ENCODE peak calls at places on chromosomes 2 and 18, in ten cellular contexts. T is thoracic aorta, F is ascending aorta, S is heart right ventricle, Z is fibroblast of villous mesenchyme, W is astrocyte of the cerebellum, I is psoas muscle, G is testis, D is body of pancreas, O is BJ. J is an unnamed sample.

GRCh38 chr2:180905002-180905401 is 75.4 kb upstream of the UBE2E3 start:
- DNase-seq in T (no peak), F (no peak), S (no peak), Z (no peak), W (no peak), I (no peak), G (no peak), D (no peak), O (no peak), J (no peak)

GRCh38 chr2:148926291-148926961 is 51.4 kb downstream of the KIF5C start:
- DNase-seq in T (no peak), F (no peak), S (peak; percentile 27), Z (peak; percentile 28), W (no peak), I (no peak), G (peak; percentile 95), D (peak; percentile 58), O (no peak), J (peak; percentile 27)

GRCh38 chr2:156042895-156043294 is 289.6 kb downstream of the NR4A2 start:
- DNase-seq in T (no peak), F (no peak), S (no peak), Z (no peak), W (no peak), I (no peak), G (no peak), D (no peak), O (no peak), J (no peak)

GRCh38 chr18:76687271-76688006 is 134.9 kb upstream of the ZNF236 start:
- DNase-seq in T (no peak), F (no peak), S (no peak), Z (peak; percentile 61), W (peak; percentile 27), I (no peak), G (no peak), D (no peak), O (no peak), J (peak; percentile 36)

GRCh38 chr18:9831723-9832199 is 54.0 kb upstream of the TXNDC2 start:
- DNase-seq in T (no peak), F (no peak), S (no peak), Z (no peak), W (no peak), I (no peak), G (no peak), D (no peak), O (no peak), J (no peak)

GRCh38 chr2:118251427-118251826 is 163.2 kb downstream of the INSIG2 start:
- DNase-seq in T (no peak), F (no peak), S (no peak), Z (no peak), W (no peak), I (no peak), G (no peak), D (no peak), O (peak; percentile 70), J (no peak)

GRCh38 chr2:134138115-134138514 is 115.8 kb upstream of the MGAT5 start:
- DNase-seq in T (no peak), F (peak; percentile 44), S (no peak), Z (no peak), W (no peak), I (no peak), G (no peak), D (no peak), O (no peak), J (no peak)

GRCh38 chr2:168452781-168453180 is 3.3 kb upstream of the CERS6 start:
- DNase-seq in T (no peak), F (no peak), S (no peak), Z (no peak), W (no peak), I (no peak), G (no peak), D (no peak), O (no peak), J (no peak)

GRCh38 chr2:31127931-31128330 is 10.3 kb downstream of the GALNT14 start:
- DNase-seq in T (no peak), F (no peak), S (no peak), Z (no peak), W (no peak), I (no peak), G (no peak), D (no peak), O (no peak), J (no peak)

GRCh38 chr2:208254118-208254870 is 577 bp downstream of the IDH1 start:
- DNase-seq in T (peak; percentile 14), F (peak; percentile 89), S (peak; percentile 88), Z (peak; percentile 88), W (no peak), I (peak; percentile 85), G (peak; percentile 86), D (peak; percentile 82), O (peak; percentile 13), J (peak; percentile 81)

GRCh38 chr2:208253518-208254117 is 1.3 kb downstream of the IDH1 start:
- DNase-seq in T (no peak), F (no peak), S (no peak), Z (peak; percentile 32), W (no peak), I (no peak), G (no peak), D (no peak), O (no peak), J (peak; percentile 44)

GRCh38 chr2:208254871-208255556 is at the start of gene IDH1:
- DNase-seq in T (peak; percentile 93), F (peak; percentile 98), S (peak; percentile 98), Z (peak; percentile 93), W (peak; percentile 81), I (peak; percentile 97), G (peak; percentile 98), D (peak; percentile 99), O (peak; percentile 48), J (peak; percentile 94)

GRCh38 chr2:208251098-208251497 is 3.8 kb downstream of the IDH1 start:
- DNase-seq in T (no peak), F (no peak), S (no peak), Z (no peak), W (no peak), I (no peak), G (no peak), D (no peak), O (no peak), J (no peak)

DNA sequence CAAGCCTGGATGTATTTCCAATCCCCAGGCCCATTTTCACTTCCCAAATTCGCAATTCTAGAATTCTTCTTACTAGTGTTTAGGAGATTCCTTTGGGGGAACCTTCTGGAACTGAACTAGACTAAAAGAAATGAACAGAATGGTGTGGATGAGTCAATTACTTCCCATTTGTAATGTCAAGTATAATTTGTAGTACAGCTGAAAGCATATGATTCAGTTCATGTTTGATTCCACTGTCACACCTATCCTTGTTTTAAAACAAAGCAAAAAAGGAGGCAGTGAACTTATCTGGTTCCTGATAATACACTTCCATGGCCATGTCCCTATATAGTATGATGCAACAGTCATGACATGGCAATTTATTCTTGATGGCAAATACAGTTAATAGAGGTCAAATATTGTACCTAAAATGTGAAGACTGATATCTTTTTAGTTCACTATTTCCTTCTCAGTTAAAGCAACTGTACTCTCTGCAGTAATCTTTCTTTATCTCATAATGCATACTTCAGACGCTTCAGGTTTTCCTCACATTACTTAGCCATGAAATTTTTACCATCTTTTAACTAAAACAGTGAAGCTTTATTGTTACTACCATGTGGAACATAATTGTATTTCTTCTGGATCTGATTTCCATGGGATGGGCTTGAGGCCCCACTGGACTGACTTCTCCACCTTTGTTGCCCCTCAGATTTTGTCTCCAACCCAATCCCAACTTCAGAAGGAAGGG is 1.9 kb downstream of the IDH1 start:
- DNase-seq in T (no peak), F (no peak), S (no peak), Z (peak; percentile 31), W (no peak), I (no peak), G (no peak), D (no peak), O (no peak), J (no peak)
- H3K4me3 ChIP-seq in T (peak overlapping the region; percentile 81), F (peak overlapping the region; percentile 73), S (peak overlapping the region; percentile 93), Z (peak overlapping the region; percentile 72), W (peak overlapping the region; percentile 68), I (peak overlapping the region; percentile 81), G (no peak overlapping the region), D (no peak overlapping the region), O (no peak overlapping the region), J (no peak overlapping the region)

GRCh38 chr2:55111230-55111569 is 60.9 kb upstream of the RTN4 start:
- DNase-seq in T (no peak), F (no peak), S (no peak), Z (no peak), W (no peak), I (no peak), G (no peak), D (no peak), O (no peak), J (no peak)
- H3K4me3 ChIP-seq in T (no peak overlapping the region), F (no peak overlapping the region), S (no peak overlapping the region), Z (no peak overlapping the region), W (no peak overlapping the region), I (no peak overlapping the region), G (no peak overlapping the region), D (no peak overlapping the region), O (no peak overlapping the region), J (no peak overlapping the region)

GRCh38 chr2:86789687-86790133 is 1.0 kb downstream of the CD8A start:
- DNase-seq in T (no peak), F (no peak), S (no peak), Z (no peak), W (no peak), I (no peak), G (no peak), D (no peak), O (no peak), J (no peak)
- H3K4me3 ChIP-seq in T (peak overlapping the region; percentile 55), F (peak overlapping the region; percentile 32), S (peak overlapping the region; percentile 50), Z (no peak overlapping the region), W (no peak overlapping the region), I (peak overlapping the region; percentile 40), G (peak overlapping the region; percentile 38), D (no peak overlapping the region), O (no peak overlapping the region), J (no peak overlapping the region)

DNA sequence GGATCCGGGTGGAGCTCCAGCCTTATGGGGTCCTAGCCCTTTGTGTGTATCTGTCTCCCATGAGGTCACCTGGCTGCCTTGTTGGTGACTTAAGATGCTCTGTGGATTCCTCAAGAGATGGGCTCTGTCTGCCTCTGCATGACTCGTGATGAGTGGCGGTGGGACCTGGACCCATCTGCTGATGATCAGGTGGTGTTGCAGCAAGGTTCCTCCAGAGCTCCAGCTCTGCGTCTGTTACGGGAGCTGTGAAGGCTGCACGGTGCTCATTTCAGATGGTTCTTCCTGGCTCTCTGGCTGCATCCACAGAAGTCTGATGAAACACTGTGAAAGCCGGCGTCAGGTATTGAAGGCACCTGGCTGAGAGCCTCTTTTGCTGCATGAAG is 2.4 kb downstream of the AGAP1 start:
- DNase-seq in T (no peak), F (no peak), S (no peak), Z (no peak), W (no peak), I (no peak), G (no peak), D (no peak), O (no peak), J (peak; percentile 43)
- H3K4me3 ChIP-seq in T (no peak overlapping the region), F (no peak overlapping the region), S (no peak overlapping the region), Z (no peak overlapping the region), W (no peak overlapping the region), I (peak overlapping the region; percentile 68), G (no peak overlapping the region), D (no peak overlapping the region), O (no peak overlapping the region), J (no peak overlapping the region)

DNA sequence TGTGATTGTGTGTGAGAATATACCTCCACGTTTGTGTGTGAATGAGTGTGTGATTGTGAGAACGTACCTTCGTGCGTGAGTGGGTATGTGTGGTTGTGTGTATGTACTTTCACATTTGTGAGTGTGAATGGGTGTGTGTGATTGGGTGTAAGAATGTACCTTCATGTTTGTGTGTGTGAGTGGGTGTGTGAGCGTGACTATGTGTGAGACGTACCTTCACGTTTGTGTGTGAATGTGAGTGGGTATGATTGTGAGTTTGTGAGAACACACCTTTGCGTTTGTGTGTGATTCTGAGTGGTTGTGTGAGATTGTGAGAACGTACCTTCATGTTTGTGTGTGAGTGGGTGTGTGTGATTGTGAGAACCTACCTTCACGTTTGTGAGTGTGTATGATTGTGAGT is 5.8 kb upstream of the ADCY3 start:
- DNase-seq in T (no peak), F (no peak), S (no peak), Z (no peak), W (no peak), I (no peak), G (no peak), D (no peak), O (no peak), J (no peak)
- H3K4me3 ChIP-seq in T (no peak overlapping the region), F (no peak overlapping the region), S (no peak overlapping the region), Z (no peak overlapping the region), W (no peak overlapping the region), I (no peak overlapping the region), G (no peak overlapping the region), D (no peak overlapping the region), O (no peak overlapping the region), J (no peak overlapping the region)